ENCODE peak calls at places on chromosomes 6 and 20, in five cellular contexts. Y, G, W, D and X are unnamed samples.

GRCh38 chr20:51237278-51237677 is 214.4 kb upstream of the KCNG1 start:
- DNase-seq in Y (no peak), G (no peak), W (no peak), D (no peak), X (no peak)

GRCh38 chr6:135115411-135116293 is 61.0 kb upstream of the HBS1L start:
- DNase-seq in Y (no peak), G (no peak), W (no peak), D (no peak), X (no peak)

GRCh38 chr20:44223721-44224120 is 13.2 kb upstream of the OSER1 start:
- DNase-seq in Y (no peak), G (no peak), W (no peak), D (no peak), X (no peak)

GRCh38 chr6:131199568-131200272 is 64.5 kb downstream of the AKAP7 start:
- DNase-seq in Y (no peak), G (no peak), W (no peak), D (no peak), X (no peak)

GRCh38 chr6:155377061-155377460 is 62.8 kb upstream of the TFB1M start:
- DNase-seq in Y (no peak), G (no peak), W (no peak), D (no peak), X (no peak)

GRCh38 chr6:110325197-110325596 is 33.0 kb downstream of the METTL24 start:
- DNase-seq in Y (no peak), G (no peak), W (no peak), D (no peak), X (no peak)

GRCh38 chr6:105494688-105495087 is 91.8 kb upstream of the PREP start:
- DNase-seq in Y (no peak), G (no peak), W (no peak), D (no peak), X (no peak)

GRCh38 chr6:40722553-40723258 is 135.5 kb upstream of the LRFN2 start:
- DNase-seq in Y (no peak), G (no peak), W (no peak), D (no peak), X (no peak)

GRCh38 chr20:36624068-36624813 is 18.7 kb downstream of the RAB5IF start:
- DNase-seq in Y (no peak), G (no peak), W (no peak), D (no peak), X (no peak)

GRCh38 chr6:6105472-6106036 is 98.8 kb upstream of the NRN1 start:
- DNase-seq in Y (no peak), G (no peak), W (no peak), D (no peak), X (no peak)

GRCh38 chr20:39651645-39652340 is 689.6 kb downstream of the DHX35 start:
- DNase-seq in Y (no peak), G (no peak), W (no peak), D (no peak), X (no peak)

GRCh38 chr6:129239825-129240491 is 357.0 kb downstream of the LAMA2 start:
- DNase-seq in Y (no peak), G (no peak), W (no peak), D (no peak), X (no peak)

GRCh38 chr6:137763861-137764260 is 103.2 kb upstream of the TNFAIP3 start:
- DNase-seq in Y (no peak), G (no peak), W (no peak), D (no peak), X (no peak)

GRCh38 chr6:131779304-131779703 is 28.5 kb upstream of the ENPP1 start:
- DNase-seq in Y (no peak), G (no peak), W (no peak), D (no peak), X (no peak)

GRCh38 chr20:57882451-57883161 is 172.8 kb upstream of the PMEPA1 start:
- DNase-seq in Y (no peak), G (no peak), W (no peak), D (no peak), X (no peak)

GRCh38 chr20:49096212-49096730 is 50.2 kb downstream of the CSE1L start:
- DNase-seq in Y (no peak), G (no peak), W (no peak), D (no peak), X (no peak)

GRCh38 chr6:138387577-138388368 is 10.1 kb downstream of the SMIM28 start:
- DNase-seq in Y (no peak), G (no peak), W (no peak), D (no peak), X (no peak)

GRCh38 chr6:57435475-57436163 is 118.2 kb downstream of the PRIM2 start:
- DNase-seq in Y (no peak), G (no peak), W (no peak), D (no peak), X (no peak)

GRCh38 chr6:161618816-161619454 is 345.1 kb upstream of the AGPAT4 start:
- DNase-seq in Y (no peak), G (peak), W (peak), D (no peak), X (peak)

GRCh38 chr6:82506526-82506925 is 142.9 kb downstream of the TPBG start:
- DNase-seq in Y (no peak), G (no peak), W (no peak), D (no peak), X (no peak)

GRCh38 chr6:146267447-146267846 is 238.6 kb downstream of the GRM1 start:
- DNase-seq in Y (no peak), G (no peak), W (no peak), D (no peak), X (no peak)

GRCh38 chr20:11582073-11582472 is 335.6 kb upstream of the BTBD3 start:
- DNase-seq in Y (no peak), G (no peak), W (no peak), D (no peak), X (no peak)

GRCh38 chr6:90370493-90370959 is 73.9 kb upstream of the BACH2 start:
- DNase-seq in Y (no peak), G (no peak), W (no peak), D (no peak), X (no peak)

GRCh38 chr6:112337209-112337638 is 9.9 kb upstream of the RFPL4B start:
- DNase-seq in Y (peak), G (peak), W (no peak), D (no peak), X (peak)
- H3K27ac ChIP-seq in Y (no peak), G (no peak), W (no peak), D (no peak), X (peak)

GRCh38 chr6:1009041-1009440 is 302.9 kb upstream of the FOXQ1 start:
- DNase-seq in Y (no peak), G (no peak), W (no peak), D (no peak), X (no peak)
- H3K27ac ChIP-seq in Y (no peak), G (no peak), W (no peak), D (no peak), X (no peak)

DNA sequence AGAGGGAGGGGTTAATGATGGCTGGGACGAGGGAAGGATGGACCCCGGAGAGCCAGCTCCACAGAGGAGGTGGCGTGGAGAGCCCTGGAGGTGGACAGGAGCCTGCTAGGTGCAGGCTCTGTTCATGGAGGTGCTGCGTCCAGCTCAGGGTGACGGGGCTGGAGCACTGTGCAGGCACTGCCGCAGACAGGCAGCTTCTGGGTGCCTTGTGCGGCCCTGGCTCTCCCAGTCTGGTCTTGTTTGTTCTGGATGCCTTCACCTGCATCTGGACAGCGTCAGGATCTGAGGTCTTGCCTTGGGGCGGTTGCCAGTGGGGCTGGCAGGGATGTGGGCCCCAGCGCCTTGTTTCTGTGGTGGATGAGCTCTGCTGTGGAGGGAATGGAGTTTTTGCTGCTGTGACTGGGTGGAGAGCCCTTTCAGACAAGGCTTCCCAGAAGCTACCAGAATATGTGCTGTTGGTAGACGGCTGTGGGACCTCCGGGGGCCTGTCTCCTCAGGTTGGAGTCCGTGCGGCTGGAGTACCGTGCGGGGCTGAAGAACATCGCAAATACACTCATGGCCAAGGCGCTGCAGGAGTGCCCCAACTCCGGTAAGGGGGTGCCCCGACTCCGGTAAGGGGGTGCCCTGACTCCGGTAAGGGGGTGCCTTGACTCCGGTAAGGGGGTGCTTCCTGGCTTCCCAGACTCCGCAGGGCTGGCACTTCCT is 7.8 kb upstream of the C20orf204 start:
- DNase-seq in Y (no peak), G (no peak), W (no peak), D (no peak), X (no peak)
- H3K27ac ChIP-seq in Y (no peak), G (no peak), W (no peak), D (no peak), X (no peak)

DNA sequence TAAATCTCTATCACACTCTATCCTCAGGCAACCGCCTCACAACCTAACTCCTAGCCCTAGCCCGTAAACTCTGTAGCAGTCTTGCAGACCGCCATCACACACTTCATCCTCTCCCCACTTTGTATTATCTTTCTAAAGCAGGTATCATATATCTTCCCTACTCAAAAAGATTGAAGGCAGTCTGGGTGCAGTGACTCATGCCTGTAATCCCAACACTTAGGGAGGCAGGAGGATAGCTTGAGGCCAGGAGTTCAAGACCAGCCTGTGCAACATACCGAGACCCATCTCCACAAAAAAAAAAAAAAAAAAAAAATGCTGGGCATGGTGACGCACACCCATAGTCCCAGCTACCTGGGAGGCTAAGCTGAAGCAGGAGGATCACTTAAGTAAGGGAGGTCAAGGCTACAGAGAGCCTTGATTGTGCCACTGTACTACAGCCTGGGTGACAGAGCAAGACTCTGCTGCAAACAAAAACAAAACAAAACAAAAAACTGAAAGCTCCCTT is 22.9 kb downstream of the RANBP9 start:
- DNase-seq in Y (no peak), G (no peak), W (no peak), D (no peak), X (no peak)
- H3K27ac ChIP-seq in Y (no peak), G (no peak), W (no peak), D (no peak), X (no peak)

GRCh38 chr6:7137335-7138106 is 29.8 kb downstream of the RREB1 start:
- DNase-seq in Y (peak), G (no peak), W (no peak), D (no peak), X (peak)

GRCh38 chr6:7132398-7132797 is 24.6 kb downstream of the RREB1 start:
- DNase-seq in Y (no peak), G (no peak), W (no peak), D (no peak), X (no peak)

GRCh38 chr6:7135755-7136154 is 28.0 kb downstream of the RREB1 start:
- DNase-seq in Y (no peak), G (no peak), W (no peak), D (no peak), X (no peak)

GRCh38 chr6:7136859-7137334 is 29.1 kb downstream of the RREB1 start:
- DNase-seq in Y (no peak), G (no peak), W (no peak), D (no peak), X (no peak)

GRCh38 chr6:7134999-7135735 is 27.4 kb downstream of the RREB1 start:
- DNase-seq in Y (no peak), G (no peak), W (no peak), D (no peak), X (no peak)
- H3K27ac ChIP-seq in Y (no peak), G (no peak), W (no peak), D (no peak), X (no peak)

DNA sequence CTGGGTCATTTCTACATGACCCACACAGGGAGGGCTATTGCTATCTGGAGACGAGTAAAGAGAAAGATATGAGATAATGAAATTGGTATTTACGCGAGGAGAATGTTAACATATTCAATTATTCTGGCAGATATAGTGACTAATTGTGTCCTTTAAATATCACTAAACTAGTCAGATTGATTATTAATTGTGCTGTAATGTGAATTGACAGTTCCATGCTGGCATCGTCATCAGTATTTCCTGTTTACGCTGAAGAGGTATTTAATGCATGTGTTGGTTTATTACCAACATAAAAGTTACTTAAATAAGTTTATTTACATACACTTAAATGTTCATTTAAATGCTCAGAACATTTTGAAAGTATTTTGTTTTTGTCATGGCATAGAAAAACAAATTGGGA is 35.7 kb upstream of the OGFRL1 start:
- DNase-seq in Y (no peak), G (no peak), W (no peak), D (no peak), X (no peak)
- H3K27ac ChIP-seq in Y (no peak), G (no peak), W (peak), D (no peak), X (no peak)

GRCh38 chr20:34982270-34983088 is 26.8 kb downstream of the MYH7B start:
- DNase-seq in Y (no peak), G (no peak), W (no peak), D (no peak), X (no peak)
- H3K27ac ChIP-seq in Y (no peak), G (no peak), W (no peak), D (no peak), X (no peak)

GRCh38 chr6:55621244-55621643 is 42.3 kb upstream of the HMGCLL1 start:
- DNase-seq in Y (no peak), G (no peak), W (no peak), D (no peak), X (no peak)
- H3K27ac ChIP-seq in Y (no peak), G (no peak), W (no peak), D (no peak), X (no peak)